ENCODE peak calls at places on chromosomes 1 and 21, in nine cellular contexts. One of them, this sample, is unnamed.
A peak's percentile ranks its signal among the peaks of the same experiment; 100 is the strongest.

GRCh38 chr1:7267493-7267892 is 482.2 kb downstream of the CAMTA1 start:
- DNase-seq in BJ: no peak
- DNase-seq in left lung: no peak
- DNase-seq in lower lobe of right lung: no peak
- DNase-seq in cardiac fibroblast: no peak
- DNase-seq in aorta: no peak
- DNase-seq in fibroblast of the aortic adventitia: peak; percentile 10
- DNase-seq in BE2C: no peak
- DNase-seq in right cardiac atrium: no peak
- DNase-seq in this sample: peak; percentile 47

GRCh38 chr1:201019321-201019977 is 4.1 kb downstream of the KIF21B start:
- DNase-seq in aorta: peak; percentile 80
- DNase-seq in fibroblast of the aortic adventitia: peak; percentile 10
- DNase-seq in left lung: peak; percentile 85
- DNase-seq in right cardiac atrium: peak; percentile 76
- DNase-seq in lower lobe of right lung: peak; percentile 87
- DNase-seq in BJ: no peak
- DNase-seq in BE2C: no peak
- DNase-seq in cardiac fibroblast: peak; percentile 61
- DNase-seq in this sample: peak; percentile 43

GRCh38 chr1:10415211-10415930 is 14.9 kb upstream of the CENPS start:
- DNase-seq in lower lobe of right lung: peak; percentile 53
- DNase-seq in cardiac fibroblast: peak; percentile 92
- DNase-seq in left lung: peak; percentile 43
- DNase-seq in aorta: peak; percentile 57
- DNase-seq in BJ: no peak
- DNase-seq in BE2C: no peak
- DNase-seq in fibroblast of the aortic adventitia: peak; percentile 86
- DNase-seq in right cardiac atrium: peak; percentile 55
- DNase-seq in this sample: peak; percentile 50

GRCh38 chr1:22340873-22341272 is 110.8 kb upstream of the ZBTB40 start:
- DNase-seq in fibroblast of the aortic adventitia: no peak
- DNase-seq in left lung: no peak
- DNase-seq in BE2C: no peak
- DNase-seq in aorta: no peak
- DNase-seq in lower lobe of right lung: no peak
- DNase-seq in cardiac fibroblast: no peak
- DNase-seq in right cardiac atrium: no peak
- DNase-seq in BJ: no peak
- DNase-seq in this sample: no peak

GRCh38 chr1:236064674-236065508 is at the start of gene NID1:
- DNase-seq in fibroblast of the aortic adventitia: peak; percentile 76
- DNase-seq in BJ: no peak
- DNase-seq in left lung: peak; percentile 69
- DNase-seq in cardiac fibroblast: peak; percentile 92
- DNase-seq in aorta: peak; percentile 87
- DNase-seq in BE2C: peak; percentile 53
- DNase-seq in lower lobe of right lung: peak; percentile 74
- DNase-seq in right cardiac atrium: peak; percentile 95
- DNase-seq in this sample: peak; percentile 88

GRCh38 chr1:46724991-46725735 is 6.2 kb upstream of the EFCAB14 start:
- DNase-seq in left lung: peak; percentile 56
- DNase-seq in aorta: peak; percentile 73
- DNase-seq in BJ: peak; percentile 22
- DNase-seq in fibroblast of the aortic adventitia: peak; percentile 92
- DNase-seq in lower lobe of right lung: peak; percentile 65
- DNase-seq in cardiac fibroblast: peak; percentile 91
- DNase-seq in BE2C: peak; percentile 57
- DNase-seq in right cardiac atrium: peak; percentile 83
- DNase-seq in this sample: peak; percentile 84

GRCh38 chr1:183871142-183871541 is 66.2 kb downstream of the RGL1 start:
- DNase-seq in fibroblast of the aortic adventitia: peak; percentile 75
- DNase-seq in left lung: no peak
- DNase-seq in right cardiac atrium: no peak
- DNase-seq in cardiac fibroblast: peak; percentile 84
- DNase-seq in aorta: no peak
- DNase-seq in BJ: peak; percentile 12
- DNase-seq in BE2C: no peak
- DNase-seq in lower lobe of right lung: no peak
- DNase-seq in this sample: peak; percentile 66

GRCh38 chr21:29192999-29193563 is 62.6 kb downstream of the MAP3K7CL start:
- DNase-seq in cardiac fibroblast: no peak
- DNase-seq in right cardiac atrium: peak; percentile 72
- DNase-seq in lower lobe of right lung: no peak
- DNase-seq in left lung: no peak
- DNase-seq in BJ: no peak
- DNase-seq in fibroblast of the aortic adventitia: no peak
- DNase-seq in BE2C: peak; percentile 55
- DNase-seq in aorta: no peak
- DNase-seq in this sample: no peak

GRCh38 chr1:25703041-25703440 is 86.5 kb downstream of the MAN1C1 start:
- DNase-seq in BE2C: no peak
- DNase-seq in cardiac fibroblast: no peak
- DNase-seq in BJ: no peak
- DNase-seq in left lung: no peak
- DNase-seq in aorta: no peak
- DNase-seq in fibroblast of the aortic adventitia: no peak
- DNase-seq in right cardiac atrium: no peak
- DNase-seq in lower lobe of right lung: no peak
- DNase-seq in this sample: no peak

GRCh38 chr1:151568626-151569088 is 28.5 kb downstream of the TUFT1 start:
- DNase-seq in cardiac fibroblast: no peak
- DNase-seq in lower lobe of right lung: no peak
- DNase-seq in left lung: no peak
- DNase-seq in BJ: no peak
- DNase-seq in fibroblast of the aortic adventitia: no peak
- DNase-seq in right cardiac atrium: no peak
- DNase-seq in BE2C: no peak
- DNase-seq in aorta: no peak
- DNase-seq in this sample: no peak

GRCh38 chr1:228538831-228539230 is 51.6 kb downstream of the RNF187 start:
- DNase-seq in right cardiac atrium: no peak
- DNase-seq in left lung: no peak
- DNase-seq in lower lobe of right lung: no peak
- DNase-seq in aorta: no peak
- DNase-seq in cardiac fibroblast: no peak
- DNase-seq in fibroblast of the aortic adventitia: no peak
- DNase-seq in BE2C: no peak
- DNase-seq in BJ: no peak
- DNase-seq in this sample: no peak

GRCh38 chr1:157495285-157495684 is 57.0 kb downstream of the FCRL5 start:
- DNase-seq in BE2C: no peak
- DNase-seq in cardiac fibroblast: no peak
- DNase-seq in lower lobe of right lung: no peak
- DNase-seq in fibroblast of the aortic adventitia: no peak
- DNase-seq in BJ: no peak
- DNase-seq in left lung: no peak
- DNase-seq in aorta: no peak
- DNase-seq in right cardiac atrium: no peak
- DNase-seq in this sample: no peak

GRCh38 chr1:234617135-234617985 is 7.4 kb upstream of the IRF2BP2 start:
- DNase-seq in BJ: no peak
- DNase-seq in fibroblast of the aortic adventitia: peak; percentile 74
- DNase-seq in left lung: no peak
- DNase-seq in lower lobe of right lung: no peak
- DNase-seq in BE2C: no peak
- DNase-seq in aorta: no peak
- DNase-seq in right cardiac atrium: no peak
- DNase-seq in cardiac fibroblast: peak; percentile 81
- DNase-seq in this sample: peak; percentile 42

GRCh38 chr1:167492509-167492910 is 25.8 kb downstream of the CD247 start:
- DNase-seq in fibroblast of the aortic adventitia: no peak
- DNase-seq in BJ: no peak
- DNase-seq in right cardiac atrium: no peak
- DNase-seq in BE2C: no peak
- DNase-seq in cardiac fibroblast: no peak
- DNase-seq in aorta: no peak
- DNase-seq in left lung: no peak
- DNase-seq in lower lobe of right lung: no peak
- DNase-seq in this sample: no peak

GRCh38 chr1:211484738-211485479 is 7.1 kb downstream of the RD3 start:
- DNase-seq in BJ: no peak
- DNase-seq in left lung: no peak
- DNase-seq in right cardiac atrium: peak; percentile 26
- DNase-seq in BE2C: no peak
- DNase-seq in aorta: no peak
- DNase-seq in cardiac fibroblast: no peak
- DNase-seq in lower lobe of right lung: no peak
- DNase-seq in fibroblast of the aortic adventitia: no peak
- DNase-seq in this sample: no peak

GRCh38 chr1:201383647-201384405 is 6.3 kb upstream of the TNNT2 start:
- DNase-seq in left lung: no peak
- DNase-seq in lower lobe of right lung: no peak
- DNase-seq in fibroblast of the aortic adventitia: peak; percentile 82
- DNase-seq in BJ: peak; percentile 80
- DNase-seq in cardiac fibroblast: peak; percentile 59
- DNase-seq in right cardiac atrium: no peak
- DNase-seq in BE2C: no peak
- DNase-seq in aorta: no peak
- DNase-seq in this sample: peak; percentile 90

GRCh38 chr21:45043541-45044020 is 30.8 kb upstream of the ADARB1 start:
- DNase-seq in BE2C: no peak
- DNase-seq in BJ: no peak
- DNase-seq in left lung: no peak
- DNase-seq in fibroblast of the aortic adventitia: no peak
- DNase-seq in aorta: peak; percentile 44
- DNase-seq in lower lobe of right lung: no peak
- DNase-seq in cardiac fibroblast: no peak
- DNase-seq in right cardiac atrium: no peak
- DNase-seq in this sample: no peak

GRCh38 chr1:12616709-12617373 is 1.2 kb downstream of the DHRS3 start:
- DNase-seq in aorta: peak; percentile 67
- DNase-seq in lower lobe of right lung: peak; percentile 63
- DNase-seq in BJ: no peak
- DNase-seq in fibroblast of the aortic adventitia: no peak
- DNase-seq in left lung: peak; percentile 49
- DNase-seq in right cardiac atrium: peak; percentile 84
- DNase-seq in cardiac fibroblast: peak; percentile 24
- DNase-seq in BE2C: no peak
- DNase-seq in this sample: no peak
- H3K4me3 ChIP-seq in aorta: peak overlapping the region; percentile 73
- H3K4me3 ChIP-seq in lower lobe of right lung: peak overlapping the region; percentile 85
- H3K4me3 ChIP-seq in BJ: peak overlapping the region; percentile 93
- H3K4me3 ChIP-seq in fibroblast of the aortic adventitia: peak overlapping the region; percentile 92
- H3K4me3 ChIP-seq in left lung: peak overlapping the region; percentile 74
- H3K4me3 ChIP-seq in right cardiac atrium: peak overlapping the region; percentile 78
- H3K4me3 ChIP-seq in cardiac fibroblast: peak overlapping the region; percentile 78
- H3K4me3 ChIP-seq in BE2C: no peak overlapping the region
- H3K4me3 ChIP-seq in this sample: peak overlapping the region; percentile 82

DNA sequence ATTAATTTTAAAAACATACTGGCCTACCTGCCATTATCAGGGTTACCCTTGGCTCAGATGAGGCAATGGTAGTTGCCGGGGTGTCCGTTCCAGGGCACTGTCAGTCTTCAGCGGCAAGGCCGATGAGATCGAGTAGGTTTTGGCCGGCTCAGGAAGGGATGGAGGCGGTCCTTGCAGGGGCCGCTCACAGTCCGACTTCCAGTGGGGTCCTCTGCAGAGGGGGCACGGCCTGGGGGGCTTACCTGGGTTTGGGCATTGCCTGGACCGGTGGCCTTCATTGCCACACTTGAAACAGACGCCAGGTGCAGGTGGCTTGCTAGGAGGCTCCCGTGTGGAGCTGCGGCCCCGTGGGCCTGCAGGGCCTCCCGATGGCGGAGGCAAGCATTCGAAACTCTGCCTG is 2.5 kb downstream of the ERVH48-1 start:
- DNase-seq in right cardiac atrium: no peak
- DNase-seq in cardiac fibroblast: no peak
- DNase-seq in aorta: no peak
- DNase-seq in BJ: no peak
- DNase-seq in fibroblast of the aortic adventitia: no peak
- DNase-seq in left lung: no peak
- DNase-seq in BE2C: no peak
- DNase-seq in lower lobe of right lung: no peak
- DNase-seq in this sample: no peak
- H3K4me3 ChIP-seq in right cardiac atrium: no peak overlapping the region
- H3K4me3 ChIP-seq in cardiac fibroblast: no peak overlapping the region
- H3K4me3 ChIP-seq in aorta: no peak overlapping the region
- H3K4me3 ChIP-seq in BJ: no peak overlapping the region
- H3K4me3 ChIP-seq in fibroblast of the aortic adventitia: no peak overlapping the region
- H3K4me3 ChIP-seq in left lung: no peak overlapping the region
- H3K4me3 ChIP-seq in BE2C: no peak overlapping the region
- H3K4me3 ChIP-seq in lower lobe of right lung: no peak overlapping the region
- H3K4me3 ChIP-seq in this sample: no peak overlapping the region

DNA sequence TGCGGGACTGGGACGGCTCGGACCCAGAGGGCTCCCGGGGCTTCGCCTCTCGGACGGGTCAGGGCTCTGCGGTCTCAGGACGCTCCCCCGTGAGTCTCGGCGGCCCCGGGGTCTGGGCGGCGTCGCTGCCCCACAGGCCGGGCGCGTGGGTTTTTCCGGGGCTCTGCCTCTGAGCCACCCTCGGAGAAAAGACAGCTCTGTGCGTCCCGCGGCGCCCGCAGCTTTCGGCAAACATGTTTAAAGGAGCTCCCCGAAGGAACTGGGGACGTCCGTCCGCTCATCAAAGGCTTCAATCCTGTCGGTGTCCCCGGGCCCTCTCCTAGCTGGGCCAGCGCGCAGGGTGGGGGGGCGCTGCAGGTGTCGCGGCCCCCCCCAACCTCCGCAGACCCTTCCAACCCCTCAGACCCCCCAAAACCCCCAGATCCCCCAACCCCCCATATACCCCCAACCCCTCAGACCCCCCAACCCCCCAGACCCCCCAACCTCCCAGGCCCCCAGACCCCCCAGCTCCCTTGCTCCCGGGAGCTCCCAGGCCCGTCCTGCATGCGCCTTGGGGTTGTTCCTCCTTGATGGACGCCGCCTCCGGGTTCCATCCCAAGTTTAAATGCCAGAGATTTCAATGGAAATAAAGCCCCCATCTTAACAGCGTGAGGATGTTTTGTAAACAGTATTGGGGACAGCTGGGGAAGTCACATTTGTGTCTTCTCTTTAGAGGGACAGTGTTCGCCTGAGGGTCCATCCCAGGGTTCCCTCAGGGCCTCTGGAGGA is 996 bp upstream of the C1orf159 start:
- DNase-seq in BJ: no peak
- DNase-seq in lower lobe of right lung: peak; percentile 57
- DNase-seq in fibroblast of the aortic adventitia: no peak
- DNase-seq in left lung: no peak
- DNase-seq in aorta: peak; percentile 61
- DNase-seq in right cardiac atrium: peak; percentile 38
- DNase-seq in BE2C: no peak
- DNase-seq in cardiac fibroblast: no peak
- DNase-seq in this sample: no peak
- H3K4me3 ChIP-seq in BJ: peak overlapping the region; percentile 54
- H3K4me3 ChIP-seq in lower lobe of right lung: peak overlapping the region; percentile 75
- H3K4me3 ChIP-seq in fibroblast of the aortic adventitia: peak overlapping the region; percentile 66
- H3K4me3 ChIP-seq in left lung: peak overlapping the region; percentile 57
- H3K4me3 ChIP-seq in aorta: peak overlapping the region; percentile 21
- H3K4me3 ChIP-seq in right cardiac atrium: peak overlapping the region; percentile 67
- H3K4me3 ChIP-seq in BE2C: peak overlapping the region; percentile 46
- H3K4me3 ChIP-seq in cardiac fibroblast: peak overlapping the region; percentile 77
- H3K4me3 ChIP-seq in this sample: peak overlapping the region; percentile 37

DNA sequence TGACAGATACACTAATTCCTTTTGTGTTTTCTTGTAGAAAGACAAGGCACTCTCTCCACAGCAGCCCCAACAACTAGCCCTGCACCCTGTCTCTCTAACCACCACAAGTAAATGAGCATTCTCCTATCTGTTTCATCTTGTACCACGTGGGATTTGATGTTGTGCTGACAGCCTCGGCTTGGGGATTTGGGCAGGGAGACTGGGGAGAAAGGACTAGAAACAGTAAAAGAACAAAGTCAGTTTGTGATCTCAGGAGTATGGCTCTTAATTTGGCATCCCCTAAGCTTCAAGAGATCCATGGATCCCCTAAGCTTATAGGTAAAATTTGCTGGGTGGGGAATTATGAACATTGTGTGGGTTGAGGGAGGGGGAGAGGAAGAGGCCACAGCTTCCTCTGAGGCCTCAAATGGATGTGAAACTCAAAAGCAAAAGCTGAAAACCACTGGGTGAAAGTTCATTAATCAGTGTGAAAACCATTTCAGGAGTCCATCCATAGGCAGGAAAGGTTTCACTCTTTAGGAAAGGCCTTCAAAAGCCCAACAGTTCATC is 3.1 kb downstream of the C1orf162 start:
- DNase-seq in left lung: no peak
- DNase-seq in BJ: no peak
- DNase-seq in aorta: no peak
- DNase-seq in fibroblast of the aortic adventitia: no peak
- DNase-seq in BE2C: no peak
- DNase-seq in right cardiac atrium: no peak
- DNase-seq in lower lobe of right lung: no peak
- DNase-seq in cardiac fibroblast: no peak
- DNase-seq in this sample: no peak
- H3K4me3 ChIP-seq in left lung: no peak overlapping the region
- H3K4me3 ChIP-seq in BJ: no peak overlapping the region
- H3K4me3 ChIP-seq in aorta: no peak overlapping the region
- H3K4me3 ChIP-seq in fibroblast of the aortic adventitia: no peak overlapping the region
- H3K4me3 ChIP-seq in BE2C: no peak overlapping the region
- H3K4me3 ChIP-seq in right cardiac atrium: no peak overlapping the region
- H3K4me3 ChIP-seq in lower lobe of right lung: no peak overlapping the region
- H3K4me3 ChIP-seq in cardiac fibroblast: no peak overlapping the region
- H3K4me3 ChIP-seq in this sample: no peak overlapping the region